ENCODE peak calls at places on chromosome 9, in four cellular contexts. F is stimulated activated effector memory CD8-positive, alpha-beta T cell treated with anti-CD3 and anti-CD28 coated beads, Interleukin-12 subunit alpha, Interleukin-12 subunit beta, amount 100 ng/mL, for 72 hours; O is cardiac fibroblast; W is HCEC 1CT. I is an unnamed sample.

GRCh38 chr9:119961774-119962408 is 592.7 kb upstream of the BRINP1 start:
- DNase-seq in F (no peak), O (peak; percentile 39), W (peak; percentile 3), I (no peak)

GRCh38 chr9:96299823-96300222 is 2.2 kb downstream of the HSD17B3 start:
- DNase-seq in F (no peak), W (peak; percentile 43), O (no peak), I (no peak)

GRCh38 chr9:114771901-114772300 is 33.9 kb downstream of the TNFSF15 start:
- DNase-seq in F (no peak), W (peak; percentile 52), O (no peak), I (no peak)

GRCh38 chr9:133506653-133507038 is 18.1 kb downstream of the MYMK start:
- DNase-seq in F (no peak), O (peak; percentile 90), W (peak; percentile 58), I (no peak)

GRCh38 chr9:91814214-91814613 is 135.8 kb downstream of the ROR2 start:
- DNase-seq in W (no peak), F (no peak), O (no peak), I (no peak)

GRCh38 chr9:71271602-71272001 is 150.2 kb upstream of the TRPM3 start:
- DNase-seq in O (no peak), F (no peak), W (no peak), I (no peak)

GRCh38 chr9:95102572-95102971 is 214.9 kb downstream of the FANCC start:
- DNase-seq in W (no peak), O (no peak), F (no peak), I (no peak)

GRCh38 chr9:20304001-20304400 is 318.3 kb downstream of the MLLT3 start:
- DNase-seq in O (no peak), W (no peak), F (no peak), I (no peak)

GRCh38 chr9:105053209-105053652 is 125.3 kb upstream of the ABCA1 start:
- DNase-seq in O (peak; percentile 72), F (peak; percentile 77), W (peak; percentile 93), I (no peak)

GRCh38 chr9:125988479-125989050 is 241.4 kb downstream of the PBX3 start:
- DNase-seq in F (no peak), O (no peak), W (no peak), I (no peak)

GRCh38 chr9:37300620-37301368 is 121.7 kb upstream of the GRHPR start:
- DNase-seq in W (peak; percentile 23), O (peak; percentile 32), F (no peak), I (no peak)

GRCh38 chr9:89445801-89446228 is 52.1 kb downstream of the SEMA4D start:
- DNase-seq in O (no peak), F (no peak), W (no peak), I (no peak)

GRCh38 chr9:3986060-3986459 is 313.8 kb downstream of the GLIS3 start:
- DNase-seq in F (no peak), O (no peak), W (no peak), I (no peak)

GRCh38 chr9:131045300-131046092 is 36.5 kb downstream of the LAMC3 start:
- DNase-seq in W (peak; percentile 16), F (no peak), O (no peak), I (no peak)

GRCh38 chr9:86721843-86722705 is 225.2 kb downstream of the GAS1 start:
- DNase-seq in O (peak; percentile 97), W (peak; percentile 93), F (no peak), I (peak; percentile 64)

GRCh38 chr9:20111173-20111843 is 322.5 kb upstream of the SLC24A2 start:
- DNase-seq in W (no peak), O (no peak), F (no peak), I (no peak)

GRCh38 chr9:134221273-134222017 is 57.1 kb upstream of the RNU6ATAC start:
- DNase-seq in F (no peak), W (no peak), O (no peak), I (no peak)

GRCh38 chr9:131310833-131311554 is 21.5 kb downstream of the PLPP7 start:
- DNase-seq in W (no peak), F (peak; percentile 68), O (no peak), I (no peak)

GRCh38 chr9:91809581-91810285 is 140.3 kb downstream of the ROR2 start:
- DNase-seq in W (peak; percentile 44), O (peak; percentile 44), F (no peak), I (no peak)

GRCh38 chr9:27542519-27542918 is 12.9 kb upstream of the MOB3B start:
- DNase-seq in F (no peak), O (peak; percentile 10), W (no peak), I (no peak)

GRCh38 chr9:112020680-112021596 is 124.3 kb downstream of the UGCG start:
- DNase-seq in O (peak; percentile 50), F (no peak), W (peak; percentile 84), I (no peak)

GRCh38 chr9:110148868-110149267 is 59.1 kb downstream of the C9orf152 start:
- DNase-seq in O (peak; percentile 76), F (no peak), W (no peak), I (no peak)

GRCh38 chr9:113886471-113886870 is 10.4 kb downstream of the ZNF618 start:
- DNase-seq in W (peak; percentile 23), O (peak; percentile 19), F (peak; percentile 46), I (no peak)

GRCh38 chr9:36328798-36329411 is 70.7 kb upstream of the GNE start:
- DNase-seq in O (peak; percentile 87), W (peak; percentile 68), F (no peak), I (no peak)

GRCh38 chr9:88651682-88652633 is 117.0 kb downstream of the NXNL2 start:
- DNase-seq in O (peak; percentile 96), F (no peak), W (peak; percentile 99), I (peak; percentile 68)

GRCh38 chr9:121557581-121558422 is 58.2 kb upstream of the GGTA1 start:
- DNase-seq in F (no peak), W (peak; percentile 81), O (peak; percentile 87), I (peak; percentile 66)

GRCh38 chr9:79671558-79671957 is 99.8 kb downstream of the TLE4 start:
- DNase-seq in W (peak; percentile 22), O (no peak), F (no peak), I (no peak)

GRCh38 chr9:93247892-93248291 is 64.0 kb downstream of the WNK2 start:
- DNase-seq in W (no peak), O (no peak), F (no peak), I (no peak)

GRCh38 chr9:137664676-137665075 is 45.9 kb downstream of the EHMT1 start:
- DNase-seq in W (no peak), O (no peak), F (no peak), I (no peak)

GRCh38 chr9:136587145-136587943 is 41.5 kb upstream of the NOTCH1 start:
- DNase-seq in O (peak; percentile 78), F (no peak), W (peak; percentile 30), I (no peak)

GRCh38 chr9:71364196-71364955 is 243.0 kb upstream of the TRPM3 start:
- DNase-seq in O (no peak), W (no peak), F (no peak), I (no peak)

GRCh38 chr9:115385383-115386122 is 267.6 kb upstream of the TNC start:
- DNase-seq in W (no peak), O (no peak), F (no peak), I (no peak)

GRCh38 chr9:35972093-35972492 is 14.1 kb upstream of the OR2S2 start:
- DNase-seq in W (no peak), F (no peak), O (no peak), I (no peak)

GRCh38 chr9:87781331-87781730 is 55.4 kb downstream of the CTSL start:
- DNase-seq in F (no peak), O (no peak), W (no peak), I (no peak)

GRCh38 chr9:104374711-104375110 is 129.4 kb upstream of the OR13F1 start:
- DNase-seq in O (no peak), W (no peak), F (no peak), I (no peak)

GRCh38 chr9:85162822-85163221 is 493.3 kb downstream of the NTRK2 start:
- DNase-seq in O (no peak), W (no peak), F (no peak), I (no peak)

GRCh38 chr9:94896512-94896911 is 170.0 kb downstream of the AOPEP start:
- DNase-seq in O (no peak), F (no peak), W (no peak), I (no peak)

I was measured in breast epithelium.